ENCODE peak calls at places on chromosomes 6 and 20, in four cellular contexts. I, M, J and G are unnamed samples.

GRCh38 chr6:95973976-95974375 is 41.8 kb upstream of the FUT9 start:
- DNase-seq in I (no peak), M (no peak), J (no peak), G (no peak)

GRCh38 chr6:116450185-116450710 is 10.9 kb upstream of the CALHM6 start:
- DNase-seq in I (no peak), M (no peak), J (no peak), G (no peak)

GRCh38 chr20:1900321-1900791 is 5.1 kb downstream of the SIRPA start:
- DNase-seq in I (peak; percentile 76), M (peak; percentile 76), J (peak; percentile 70), G (no peak)

GRCh38 chr6:111543913-111544435 is 61.0 kb upstream of the REV3L start:
- DNase-seq in I (no peak), M (no peak), J (no peak), G (no peak)

GRCh38 chr6:56507517-56507916 is 135.2 kb downstream of the DST start:
- DNase-seq in I (no peak), M (no peak), J (no peak), G (no peak)

GRCh38 chr6:156659317-156660198 is 117.6 kb upstream of the ARID1B start:
- DNase-seq in I (no peak), M (no peak), J (no peak), G (no peak)

GRCh38 chr20:2331901-2332565 is 36.2 kb downstream of the TGM3 start:
- DNase-seq in I (no peak), M (no peak), J (no peak), G (no peak)

GRCh38 chr6:26187981-26188635 is 100.9 kb downstream of the HFE start:
- DNase-seq in I (peak; percentile 68), M (no peak), J (no peak), G (no peak)

GRCh38 chr6:148831064-148831463 is 84.2 kb downstream of the UST start:
- DNase-seq in I (no peak), M (no peak), J (no peak), G (no peak)

GRCh38 chr20:10856237-10856636 is 182.4 kb upstream of the JAG1 start:
- DNase-seq in I (no peak), M (peak; percentile 48), J (no peak), G (no peak)

GRCh38 chr20:59452856-59453255 is 151.5 kb upstream of the PHACTR3 start:
- DNase-seq in I (no peak), M (no peak), J (no peak), G (no peak)

GRCh38 chr20:2521369-2522305 is 12.9 kb upstream of the ZNF343 start:
- DNase-seq in I (peak; percentile 55), M (peak; percentile 49), J (peak; percentile 41), G (peak; percentile 6)

GRCh38 chr6:42446370-42446769 is 5.4 kb downstream of the TRERF1 start:
- DNase-seq in I (no peak), M (no peak), J (no peak), G (no peak)

GRCh38 chr6:21371676-21372161 is 221.8 kb upstream of the SOX4 start:
- DNase-seq in I (peak; percentile 84), M (peak; percentile 49), J (peak; percentile 48), G (no peak)

GRCh38 chr6:304833-305370 is 12.6 kb downstream of the DUSP22 start:
- DNase-seq in I (no peak), M (no peak), J (no peak), G (no peak)

GRCh38 chr6:14396826-14397517 is 279.4 kb downstream of the CD83 start:
- DNase-seq in I (peak; percentile 54), M (peak; percentile 69), J (peak; percentile 34), G (no peak)

GRCh38 chr6:4599924-4600323 is 176.3 kb upstream of the CDYL start:
- DNase-seq in I (peak; percentile 65), M (peak; percentile 92), J (no peak), G (no peak)

GRCh38 chr6:30842754-30843610 is 41.3 kb upstream of the DDR1 start:
- DNase-seq in I (no peak), M (no peak), J (no peak), G (no peak)

GRCh38 chr6:80214436-80215022 is 108.1 kb downstream of the BCKDHB start:
- DNase-seq in I (peak; percentile 76), M (peak; percentile 70), J (peak; percentile 63), G (peak; percentile 15)

GRCh38 chr20:17675519-17676377 is 6.3 kb downstream of the RRBP1 start:
- DNase-seq in I (no peak), M (no peak), J (no peak), G (no peak)

GRCh38 chr6:81450180-81450579 is 302.3 kb downstream of the TENT5A start:
- DNase-seq in I (peak; percentile 16), M (peak; percentile 93), J (peak; percentile 67), G (no peak)

GRCh38 chr6:166532302-166532701 is 54.2 kb downstream of the RAMACL start:
- DNase-seq in I (no peak), M (no peak), J (no peak), G (no peak)

GRCh38 chr20:57429579-57430202 is 38.5 kb downstream of the RBM38 start:
- DNase-seq in I (no peak), M (peak; percentile 74), J (no peak), G (no peak)

GRCh38 chr6:29975561-29975907 is 33.2 kb downstream of the HLA-A start:
- DNase-seq in I (no peak), M (no peak), J (no peak), G (no peak)

GRCh38 chr20:13119583-13119982 is 101.5 kb upstream of the ISM1 start:
- DNase-seq in I (peak; percentile 73), M (peak; percentile 64), J (peak; percentile 61), G (no peak)

GRCh38 chr6:44078795-44079671 is 48.2 kb downstream of the MRPL14 start:
- DNase-seq in I (peak; percentile 73), M (peak; percentile 68), J (peak; percentile 82), G (no peak)

GRCh38 chr6:92427408-92427905 is 991.9 kb downstream of the EPHA7 start:
- DNase-seq in I (no peak), M (no peak), J (no peak), G (no peak)

GRCh38 chr6:164417537-164417936 is 891.9 kb downstream of the C6orf118 start:
- DNase-seq in I (no peak), M (no peak), J (no peak), G (no peak)

GRCh38 chr6:132115714-132116366 is 164.7 kb upstream of the CCN2 start:
- DNase-seq in I (no peak), M (peak; percentile 33), J (no peak), G (no peak)